ENCODE peak calls at places on chromosomes 16 and 17, in four cellular contexts. I is stimulated activated CD8-positive, alpha-beta memory T cell treated with anti-CD3 and anti-CD28 coated beads, Interleukin-4, amount 100 ng/mL, for 1 hour; Y is KG1; D is heart left ventricle. E is an unnamed sample.

GRCh38 chr17:40560592-40561293 is 4.5 kb downstream of the CCR7 start:
- DNase-seq in D (no peak), I (peak), Y (no peak), E (no peak)

GRCh38 chr17:71764507-71764906 is 356.3 kb upstream of the SOX9 start:
- DNase-seq in Y (no peak), D (no peak), I (no peak), E (no peak)

GRCh38 chr17:67834634-67835033 is 9.3 kb downstream of the BPTF start:
- DNase-seq in I (no peak), D (no peak), Y (no peak), E (no peak)

GRCh38 chr17:79028496-79029326 is 4.7 kb downstream of the C1QTNF1 start:
- DNase-seq in I (no peak), D (peak), Y (no peak), E (no peak)

GRCh38 chr16:23905027-23905426 is 69.2 kb downstream of the PRKCB start:
- DNase-seq in Y (no peak), I (no peak), D (no peak), E (no peak)

GRCh38 chr17:41559548-41559947 is 12.3 kb downstream of the KRT9 start:
- DNase-seq in D (no peak), I (no peak), Y (no peak), E (no peak)

GRCh38 chr17:79658811-79659207 is 48.0 kb upstream of the RBFOX3 start:
- DNase-seq in D (no peak), Y (no peak), I (no peak), E (no peak)

GRCh38 chr16:11114366-11115164 is 141.4 kb downstream of the SOCS1 start:
- DNase-seq in D (no peak), Y (no peak), I (no peak), E (no peak)

GRCh38 chr17:30345527-30346075 is 11.7 kb upstream of the TMIGD1 start:
- DNase-seq in Y (no peak), I (no peak), D (no peak), E (no peak)